ENCODE peak calls at places on chromosomes 12 and 14, in four cellular contexts. F is K562, V is GM12878, Y is HL-60. S is an unnamed sample.
A peak's percentile ranks its signal among the peaks of the same experiment; 100 is the strongest.

GRCh38 chr14:101360045-101360931 is 201.0 kb upstream of the DIO3 start:
- DNase-seq in Y (no peak), F (peak; percentile 66), V (no peak), S (no peak)

GRCh38 chr12:71755146-71755892 is 656 bp downstream of the RAB21 start:
- DNase-seq in F (peak; percentile 53), V (peak; percentile 30), Y (no peak), S (peak; percentile 25)

GRCh38 chr14:102902523-102903247 is 19.8 kb upstream of the AMN start:
- DNase-seq in V (no peak), Y (no peak), F (no peak), S (peak; percentile 19)

GRCh38 chr12:116140559-116140958 is 136.9 kb downstream of the MED13L start:
- DNase-seq in V (no peak), Y (no peak), F (no peak), S (no peak)

GRCh38 chr12:66013224-66013623 is 117.3 kb downstream of the LLPH start:
- DNase-seq in V (no peak), Y (no peak), F (no peak), S (no peak)

GRCh38 chr12:18752280-18752920 is 14.5 kb downstream of the CAPZA3 start:
- DNase-seq in V (no peak), Y (no peak), F (peak; percentile 63), S (no peak)

GRCh38 chr12:92735131-92735721 is 32.4 kb downstream of the PLEKHG7 start:
- DNase-seq in V (no peak), Y (peak; percentile 8), F (no peak), S (no peak)

GRCh38 chr12:6042447-6042846 is 82.0 kb downstream of the VWF start:
- DNase-seq in Y (no peak), V (no peak), F (no peak), S (no peak)

GRCh38 chr12:52132754-52133161 is 53.3 kb downstream of the SMIM41 start:
- DNase-seq in V (no peak), F (no peak), Y (no peak), S (no peak)

GRCh38 chr14:87522575-87522974 is 470.4 kb downstream of the GALC start:
- DNase-seq in Y (no peak), F (no peak), V (no peak), S (no peak)

GRCh38 chr14:47715330-47715729 is 39.9 kb upstream of the MDGA2 start:
- DNase-seq in Y (no peak), V (no peak), F (no peak), S (no peak)

GRCh38 chr12:105670664-105671063 is 340.2 kb downstream of the C12orf75 start:
- DNase-seq in F (no peak), Y (no peak), V (no peak), S (no peak)

GRCh38 chr14:38837333-38838048 is 265.5 kb downstream of the SEC23A start:
- DNase-seq in V (no peak), F (no peak), Y (no peak), S (no peak)

GRCh38 chr12:31804185-31804504 is 75.3 kb upstream of the AMN1 start:
- DNase-seq in Y (no peak), V (no peak), F (no peak), S (no peak)

GRCh38 chr14:84403585-84403984 is 1126.4 kb upstream of the FLRT2 start:
- DNase-seq in V (no peak), F (no peak), Y (no peak), S (no peak)

GRCh38 chr14:72061718-72062117 is 129.5 kb downstream of the RGS6 start:
- DNase-seq in F (no peak), Y (no peak), V (no peak), S (no peak)

GRCh38 chr12:49959570-49960473 is 1.9 kb upstream of the AQP5 start:
- DNase-seq in F (no peak), Y (no peak), V (no peak), S (no peak)

GRCh38 chr12:94032368-94032767 is 116.0 kb upstream of the PLXNC1 start:
- DNase-seq in F (no peak), V (no peak), Y (no peak), S (no peak)

GRCh38 chr14:31992051-31992450 is 85.1 kb upstream of the ARHGAP5 start:
- DNase-seq in V (no peak), Y (no peak), F (no peak), S (no peak)

GRCh38 chr12:119683413-119683812 is 15.5 kb downstream of the PRKAB1 start:
- DNase-seq in V (no peak), Y (no peak), F (no peak), S (no peak)

GRCh38 chr12:56900583-56900982 is 33.6 kb downstream of the SDR9C7 start:
- DNase-seq in Y (no peak), V (no peak), F (peak; percentile 78), S (no peak)

GRCh38 chr12:46402861-46403731 is 30.5 kb upstream of the SLC38A2 start:
- DNase-seq in Y (no peak), V (no peak), F (no peak), S (no peak)

GRCh38 chr12:69054343-69055056 is 121.5 kb upstream of the CPM start:
- DNase-seq in Y (no peak), V (no peak), F (no peak), S (no peak)

GRCh38 chr12:27025116-27025515 is 2.8 kb downstream of the MED21 start:
- DNase-seq in V (no peak), Y (no peak), F (no peak), S (no peak)

GRCh38 chr12:7374423-7375144 is 69.4 kb downstream of the CD163L1 start:
- DNase-seq in Y (no peak), V (no peak), F (peak; percentile 57), S (peak; percentile 12)

GRCh38 chr12:106428379-106428778 is 70.8 kb downstream of the POLR3B start:
- DNase-seq in F (no peak), Y (no peak), V (no peak), S (no peak)

GRCh38 chr12:57475271-57476161 is 4.2 kb downstream of the ARHGAP9 start:
- DNase-seq in V (no peak), F (no peak), Y (no peak), S (no peak)

GRCh38 chr12:32983968-32984367 is 87.4 kb upstream of the PKP2 start:
- DNase-seq in F (peak; percentile 72), Y (no peak), V (no peak), S (no peak)

GRCh38 chr14:52840916-52841315 is 49.5 kb upstream of the GNPNAT1 start:
- DNase-seq in Y (no peak), F (no peak), V (no peak), S (no peak)

GRCh38 chr12:62724285-62724684 is 210.7 kb downstream of the PPM1H start:
- DNase-seq in F (no peak), V (no peak), Y (no peak), S (no peak)

GRCh38 chr14:54348001-54348611 is 48.7 kb upstream of the CDKN3 start:
- DNase-seq in F (peak; percentile 65), Y (peak; percentile 16), V (no peak), S (peak; percentile 35)

GRCh38 chr12:71014180-71014785 is 93.7 kb upstream of the PTPRR start:
- DNase-seq in V (no peak), F (peak; percentile 29), Y (no peak), S (no peak)

GRCh38 chr12:34400423-34400881 is 378.2 kb downstream of the ALG10 start:
- DNase-seq in Y (no peak), V (no peak), F (no peak), S (no peak)

GRCh38 chr12:96177013-96177412 is 17.2 kb upstream of the ELK3 start:
- DNase-seq in F (no peak), Y (peak; percentile 52), V (no peak), S (no peak)

GRCh38 chr12:64318605-64319004 is 72.0 kb downstream of the C12orf56 start:
- DNase-seq in Y (no peak), V (no peak), F (peak; percentile 7), S (no peak)

GRCh38 chr14:63224196-63224595 is 20.0 kb downstream of the RHOJ start:
- DNase-seq in F (no peak), V (no peak), Y (no peak), S (no peak)
- TF ChIP-seq SPI1 in F (no peak), V (no peak), Y (no peak), S (no peak)

DNA sequence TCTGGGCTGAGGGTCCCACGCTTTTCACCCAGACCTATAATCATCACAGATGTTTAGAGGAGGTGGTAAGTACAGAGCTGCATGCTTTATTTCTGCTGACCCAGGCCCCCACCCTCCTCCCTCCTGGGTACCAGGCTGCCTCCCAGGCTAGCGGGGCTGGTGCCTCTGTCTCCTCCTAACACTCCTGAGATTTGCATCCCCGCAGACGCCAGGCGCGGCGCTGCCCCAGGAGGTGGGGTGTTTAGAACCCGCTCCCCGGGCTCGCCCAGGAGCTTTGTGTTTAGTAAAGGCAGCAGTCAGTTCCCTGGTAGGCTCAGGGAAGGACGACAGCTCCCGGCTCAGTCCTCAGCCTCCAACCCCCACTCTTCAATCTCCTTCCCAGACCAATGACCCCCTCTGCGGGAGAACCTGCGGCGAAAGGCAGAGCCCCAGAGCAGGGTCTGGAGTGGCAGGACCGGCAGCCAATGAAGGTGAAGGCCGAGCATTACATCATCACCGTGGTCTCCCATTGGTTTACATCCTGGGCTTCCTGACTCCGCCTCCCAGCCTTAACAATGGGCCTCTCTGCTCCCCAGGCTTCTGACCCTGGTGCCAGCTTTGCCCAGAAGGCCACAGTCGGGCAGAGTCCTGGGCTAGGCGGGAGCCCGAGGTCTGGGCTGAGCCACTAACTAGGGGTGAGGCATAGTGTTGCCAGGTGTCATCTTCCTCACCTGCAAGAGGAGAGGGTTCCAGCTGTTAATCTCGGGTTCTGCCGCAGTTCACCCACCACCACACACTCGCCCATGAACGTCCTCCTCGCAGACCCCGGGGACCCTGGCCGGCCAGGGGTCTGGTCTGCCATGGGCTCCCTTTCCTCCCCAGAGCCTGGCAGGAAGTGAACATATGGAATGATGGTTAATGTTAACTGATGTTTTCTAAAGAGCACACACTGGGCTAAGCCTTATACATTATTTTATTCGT is 57.5 kb downstream of the CALM1 start:
- DNase-seq in Y (no peak), F (peak; percentile 76), V (no peak), S (no peak)
- TF ChIP-seq POLR2AphosphoS5 in Y (no peak), F (no peak), V (no peak), S (no peak)

DNA sequence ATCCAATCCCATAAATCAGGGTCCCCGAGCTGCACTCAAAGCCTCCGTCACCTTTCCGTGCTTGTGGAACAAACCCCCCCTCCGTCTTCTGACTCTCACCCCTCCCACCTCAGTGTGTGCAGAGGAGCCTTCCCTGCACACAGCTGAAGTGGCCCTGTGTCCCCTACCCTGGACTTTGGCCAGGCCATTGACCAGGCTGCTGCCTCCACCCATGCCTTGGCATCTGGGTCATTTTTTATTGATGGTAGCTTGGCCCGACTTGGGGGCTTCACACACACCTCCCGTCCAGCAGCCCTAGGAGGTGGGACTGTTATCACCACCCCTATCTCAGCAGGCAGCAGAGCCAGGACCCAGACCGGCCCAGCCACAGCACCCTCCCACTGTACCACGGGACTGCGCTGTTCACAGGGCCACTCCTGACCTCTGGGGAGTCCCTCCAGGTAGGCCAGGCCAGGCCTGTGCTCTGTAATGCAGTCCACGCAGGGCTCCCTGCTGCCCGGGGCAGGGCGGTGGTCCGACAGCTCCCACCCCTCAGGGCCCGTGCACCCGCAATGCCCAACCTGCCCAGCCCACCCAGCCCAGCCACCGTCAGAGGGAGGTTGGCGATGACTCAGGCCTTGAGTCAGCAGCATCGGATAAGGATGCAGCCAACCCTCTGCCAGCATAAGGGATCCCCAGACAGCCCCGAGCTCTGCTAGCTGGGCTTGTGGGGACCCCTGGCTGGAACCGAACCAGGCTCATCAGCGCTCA is 9.2 kb upstream of the INF2 start:
- DNase-seq in Y (no peak), F (no peak), V (no peak), S (no peak)
- TF ChIP-seq SPI1 in Y (no peak), F (no peak), V (no peak), S (no peak)

DNA sequence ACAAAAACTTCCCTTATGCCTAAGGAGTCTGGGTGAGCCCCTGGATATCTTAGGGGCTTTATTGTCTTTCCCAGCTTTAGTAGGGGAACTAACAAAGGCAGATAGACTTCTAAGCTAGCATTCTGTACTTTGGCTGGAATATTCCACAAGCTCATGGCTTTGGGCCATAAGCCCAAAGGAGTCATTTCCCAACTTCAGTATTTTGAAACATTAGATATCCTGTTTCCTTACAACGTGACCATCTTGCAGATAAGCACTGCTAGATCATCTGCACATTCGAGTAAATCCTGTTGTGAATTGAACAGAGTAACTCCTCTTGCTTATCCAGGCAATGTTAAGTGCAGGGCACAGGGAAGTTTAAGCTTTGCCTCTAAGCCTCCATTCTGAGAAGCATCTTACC is 70.6 kb upstream of the ACTN1 start:
- DNase-seq in F (no peak), Y (no peak), V (no peak), S (no peak)
- TF ChIP-seq POLR2AphosphoS5 in F (no peak), Y (no peak), V (no peak), S (no peak)